ENCODE peak calls at places on chromosomes 13 and 19, in four cellular contexts. M is amniotic stem cell, T is neural progenitor cell, F is GM12878. N is an unnamed sample.
A peak's percentile ranks its signal among the peaks of the same experiment; 100 is the strongest.

GRCh38 chr19:2462635-2463421 is 6.1 kb upstream of the LMNB2 start:
- DNase-seq in M (peak; percentile 85), T (peak; percentile 99), F (no peak), N (peak; percentile 98)

GRCh38 chr19:10104665-10105221 is 1.4 kb upstream of the PPAN start:
- DNase-seq in M (no peak), T (no peak), F (peak; percentile 100), N (no peak)

GRCh38 chr13:28185256-28185655 is 46.9 kb downstream of the PAN3 start:
- DNase-seq in M (no peak), T (no peak), F (no peak), N (no peak)

GRCh38 chr13:39506559-39507390 is 96.2 kb downstream of the LHFPL6 start:
- DNase-seq in M (no peak), T (no peak), F (no peak), N (no peak)

GRCh38 chr13:110448230-110448629 is 113.3 kb downstream of the RAB20 start:
- DNase-seq in M (no peak), T (no peak), F (no peak), N (peak; percentile 84)

GRCh38 chr19:14830702-14831101 is 4.3 kb downstream of the OR7A5 start:
- DNase-seq in M (no peak), T (no peak), F (no peak), N (no peak)

GRCh38 chr13:23516706-23517105 is 53.5 kb upstream of the TNFRSF19 start:
- DNase-seq in M (no peak), T (no peak), F (no peak), N (no peak)

GRCh38 chr13:33263976-33264619 is 21.5 kb downstream of the STARD13 start:
- DNase-seq in M (no peak), T (no peak), F (no peak), N (peak; percentile 52)

GRCh38 chr13:33180009-33180804 is 105.3 kb downstream of the STARD13 start:
- DNase-seq in M (no peak), T (no peak), F (no peak), N (no peak)

GRCh38 chr13:63651394-63651793 is 2235.7 kb upstream of the PCDH20 start:
- DNase-seq in M (no peak), T (no peak), F (no peak), N (no peak)

GRCh38 chr13:23608704-23609413 is 38.6 kb downstream of the TNFRSF19 start:
- DNase-seq in M (no peak), T (no peak), F (no peak), N (peak; percentile 32)

GRCh38 chr13:33227927-33228644 is 57.5 kb downstream of the STARD13 start:
- DNase-seq in M (no peak), T (no peak), F (no peak), N (no peak)

GRCh38 chr13:101875717-101876393 is 423.4 kb downstream of the ITGBL1 start:
- DNase-seq in M (peak; percentile 21), T (no peak), F (no peak), N (peak; percentile 68)

GRCh38 chr13:34064456-34065205 is 246.7 kb downstream of the RFC3 start:
- DNase-seq in M (no peak), T (peak; percentile 39), F (no peak), N (no peak)

GRCh38 chr13:52195052-52195837 is 35.8 kb upstream of the NEK3 start:
- DNase-seq in M (no peak), T (peak; percentile 20), F (no peak), N (peak; percentile 85)

GRCh38 chr13:64088491-64088890 is 2672.8 kb upstream of the PCDH20 start:
- DNase-seq in M (no peak), T (no peak), F (no peak), N (no peak)

GRCh38 chr19:10262771-10263170 is 8.1 kb upstream of the ICAM1 start:
- DNase-seq in M (no peak), T (no peak), F (no peak), N (peak; percentile 35)

GRCh38 chr19:3655402-3656072 is 28.9 kb upstream of the CACTIN start:
- DNase-seq in M (no peak), T (no peak), F (no peak), N (peak; percentile 94)

GRCh38 chr19:52904052-52904451 is 6.6 kb upstream of the ZNF320 start:
- DNase-seq in M (no peak), T (peak; percentile 42), F (no peak), N (no peak)

GRCh38 chr19:29018542-29018941 is 194.4 kb downstream of the UQCRFS1 start:
- DNase-seq in M (no peak), T (no peak), F (no peak), N (no peak)

GRCh38 chr19:18517606-18518005 is 4.3 kb downstream of the ELL start:
- DNase-seq in M (no peak), T (no peak), F (no peak), N (no peak)

GRCh38 chr13:51619614-51620013 is 35.4 kb downstream of the WDFY2 start:
- DNase-seq in M (peak; percentile 38), T (no peak), F (no peak), N (peak; percentile 92)

GRCh38 chr13:96431044-96431581 is 341.2 kb downstream of the HS6ST3 start:
- DNase-seq in M (no peak), T (no peak), F (no peak), N (no peak)

GRCh38 chr19:18415177-18415867 is 3.9 kb upstream of the SSBP4 start:
- DNase-seq in M (no peak), T (no peak), F (no peak), N (peak; percentile 90)

GRCh38 chr13:31950121-31950810 is 81.3 kb upstream of the FRY start:
- DNase-seq in M (no peak), T (no peak), F (no peak), N (no peak)

GRCh38 chr19:9295411-9295849 is 14.2 kb downstream of the ZNF699 start:
- DNase-seq in M (no peak), T (no peak), F (no peak), N (peak; percentile 4)

GRCh38 chr19:32798201-32798600 is 71.4 kb downstream of the SLC7A9 start:
- DNase-seq in M (no peak), T (no peak), F (no peak), N (no peak)

GRCh38 chr19:10230155-10230903 is 802 bp downstream of the S1PR2 start:
- DNase-seq in M (no peak), T (peak; percentile 84), F (no peak), N (no peak)